ENCODE peak calls at places on chromosomes 7 and 10, in five cellular contexts. D, V, P, C and N are unnamed samples.

GRCh38 chr7:98559958-98560357 is 57.1 kb upstream of the NPTX2 start:
- DNase-seq in P (no peak), C (no peak), V (no peak), D (no peak), N (no peak)

GRCh38 chr7:45978731-45979211 is 57.7 kb upstream of the IGFBP3 start:
- DNase-seq in P (no peak), C (no peak), D (no peak), V (no peak), N (no peak)

GRCh38 chr7:108808556-108808955 is 238.9 kb downstream of the DNAJB9 start:
- DNase-seq in V (no peak), P (no peak), C (no peak), D (no peak), N (no peak)

GRCh38 chr10:26841733-26842317 is 18.9 kb downstream of the ABI1 start:
- DNase-seq in D (no peak), P (no peak), C (no peak), V (no peak), N (no peak)

GRCh38 chr7:151837285-151838042 is 39.5 kb downstream of the PRKAG2 start:
- DNase-seq in V (no peak), D (no peak), P (no peak), C (no peak), N (no peak)

GRCh38 chr7:102426268-102427031 is 6.9 kb upstream of the ORAI2 start:
- DNase-seq in P (no peak), C (peak), D (no peak), V (peak), N (no peak)

GRCh38 chr7:94972296-94972695 is 64.9 kb downstream of the PPP1R9A start:
- DNase-seq in V (no peak), D (no peak), C (no peak), P (no peak), N (no peak)

GRCh38 chr10:116888380-116889055 is 39.2 kb downstream of the ENO4 start:
- DNase-seq in C (no peak), V (no peak), P (no peak), D (no peak), N (peak)

GRCh38 chr7:47455872-47456185 is 126.1 kb downstream of the TNS3 start:
- DNase-seq in D (no peak), C (no peak), P (no peak), V (no peak), N (no peak)